ENCODE peak calls at places on chromosome 17, in four cellular contexts. One of them, this sample, is unnamed.

GRCh38 chr17:49756323-49756722 is 7.6 kb downstream of the FAM117A start:
- DNase-seq in GM23338: no peak
- DNase-seq in neural progenitor cell: no peak
- DNase-seq in HCT116: no peak
- DNase-seq in this sample: no peak

GRCh38 chr17:9968881-9969280 is 63.8 kb upstream of the RCVRN start:
- DNase-seq in HCT116: no peak
- DNase-seq in neural progenitor cell: no peak
- DNase-seq in GM23338: no peak
- DNase-seq in this sample: no peak

GRCh38 chr17:48236681-48237134 is 129.1 kb downstream of the SNX11 start:
- DNase-seq in GM23338: no peak
- DNase-seq in HCT116: peak; percentile 91
- DNase-seq in neural progenitor cell: no peak
- DNase-seq in this sample: peak; percentile 63

GRCh38 chr17:59796138-59796537 is 88.7 kb downstream of the VMP1 start:
- DNase-seq in neural progenitor cell: no peak
- DNase-seq in GM23338: no peak
- DNase-seq in HCT116: no peak
- DNase-seq in this sample: no peak

GRCh38 chr17:34771891-34772290 is 189.4 kb downstream of the CCT6B start:
- DNase-seq in neural progenitor cell: no peak
- DNase-seq in GM23338: no peak
- DNase-seq in HCT116: no peak
- DNase-seq in this sample: no peak

GRCh38 chr17:70074236-70074830 is 692 bp upstream of the KCNJ16 start:
- DNase-seq in GM23338: no peak
- DNase-seq in neural progenitor cell: no peak
- DNase-seq in HCT116: no peak
- DNase-seq in this sample: no peak

GRCh38 chr17:74840989-74841666 is 18.6 kb downstream of the GRIN2C start:
- DNase-seq in GM23338: peak; percentile 59
- DNase-seq in neural progenitor cell: peak; percentile 51
- DNase-seq in HCT116: no peak
- DNase-seq in this sample: no peak

GRCh38 chr17:69999253-69999652 is 75.8 kb upstream of the KCNJ16 start:
- DNase-seq in HCT116: no peak
- DNase-seq in neural progenitor cell: no peak
- DNase-seq in GM23338: no peak
- DNase-seq in this sample: no peak

GRCh38 chr17:62824290-62825135 is 16.4 kb upstream of the MARCHF10 start:
- DNase-seq in HCT116: peak; percentile 56
- DNase-seq in GM23338: peak; percentile 89
- DNase-seq in neural progenitor cell: peak; percentile 65
- DNase-seq in this sample: no peak

GRCh38 chr17:39739020-39739884 is 1.5 kb downstream of the GRB7 start:
- DNase-seq in HCT116: peak; percentile 34
- DNase-seq in neural progenitor cell: peak; percentile 73
- DNase-seq in GM23338: peak; percentile 93
- DNase-seq in this sample: peak; percentile 39

GRCh38 chr17:78925234-78925633 is at the start of gene TIMP2:
- DNase-seq in neural progenitor cell: peak; percentile 94
- DNase-seq in HCT116: no peak
- DNase-seq in GM23338: peak; percentile 91
- DNase-seq in this sample: peak; percentile 91
- TF ChIP-seq CTCF in neural progenitor cell: peak; percentile 34
- TF ChIP-seq CTCF in HCT116: peak; percentile 12
- TF ChIP-seq CTCF in GM23338: no peak
- TF ChIP-seq CTCF in this sample: no peak

GRCh38 chr17:82372063-82372590 is 562 bp downstream of the UTS2R start:
- DNase-seq in GM23338: no peak
- DNase-seq in HCT116: no peak
- DNase-seq in neural progenitor cell: no peak
- DNase-seq in this sample: no peak
- TF ChIP-seq EZH2 in GM23338: no peak
- TF ChIP-seq EZH2 in HCT116: no peak
- TF ChIP-seq EZH2 in neural progenitor cell: peak; percentile 33
- TF ChIP-seq EZH2 in this sample: no peak

DNA sequence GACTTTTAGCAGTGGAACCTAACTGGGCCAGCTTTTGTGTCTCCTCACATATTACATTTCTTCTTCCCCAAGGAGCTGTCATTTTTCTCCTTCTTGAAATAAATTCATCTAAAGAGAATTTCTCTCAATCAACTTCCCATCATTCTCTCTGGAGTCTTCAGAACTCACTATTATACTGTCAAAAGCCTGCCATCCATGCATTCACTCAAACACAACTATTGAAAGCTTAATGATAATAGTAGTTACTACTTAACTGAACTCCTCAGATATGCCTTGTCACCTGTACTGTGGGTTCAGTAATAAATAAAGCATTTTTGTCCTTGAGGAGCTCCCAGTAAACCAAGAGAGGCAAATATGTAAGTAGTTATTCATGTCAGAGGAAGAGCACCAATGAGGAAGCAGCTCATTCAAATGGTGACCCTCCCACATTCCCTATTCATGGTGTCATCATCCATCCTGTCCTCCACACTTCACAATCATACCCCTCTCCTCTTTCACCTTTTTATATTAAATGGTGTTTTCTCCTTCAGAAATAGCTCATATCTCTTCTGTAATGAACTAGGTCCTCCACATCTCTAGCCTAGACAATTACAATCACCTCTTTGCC is 162.6 kb downstream of the CA10 start:
- DNase-seq in HCT116: no peak
- DNase-seq in GM23338: peak; percentile 3
- DNase-seq in neural progenitor cell: no peak
- DNase-seq in this sample: no peak
- H3K27ac ChIP-seq in HCT116: no peak overlapping the region
- H3K27ac ChIP-seq in GM23338: no peak overlapping the region
- H3K27ac ChIP-seq in neural progenitor cell: no peak overlapping the region
- H3K27ac ChIP-seq in this sample: no peak overlapping the region

GRCh38 chr17:76557368-76558209 is 17.7 kb downstream of the PRCD start:
- DNase-seq in HCT116: peak; percentile 98
- DNase-seq in neural progenitor cell: peak; percentile 98
- DNase-seq in GM23338: peak; percentile 99
- DNase-seq in this sample: peak; percentile 98

GRCh38 chr17:76560877-76561221 is 21.0 kb downstream of the PRCD start:
- DNase-seq in HCT116: no peak
- DNase-seq in neural progenitor cell: no peak
- DNase-seq in GM23338: no peak
- DNase-seq in this sample: no peak

GRCh38 chr17:76560036-76560876 is 20.4 kb downstream of the PRCD start:
- DNase-seq in GM23338: no peak
- DNase-seq in HCT116: no peak
- DNase-seq in neural progenitor cell: no peak
- DNase-seq in this sample: no peak

GRCh38 chr17:76556759-76557367 is 17.0 kb downstream of the PRCD start:
- DNase-seq in HCT116: no peak
- DNase-seq in GM23338: peak; percentile 55
- DNase-seq in neural progenitor cell: peak; percentile 25
- DNase-seq in this sample: peak; percentile 34

GRCh38 chr17:76558210-76559095 is 18.6 kb downstream of the PRCD start:
- DNase-seq in HCT116: no peak
- DNase-seq in GM23338: no peak
- DNase-seq in neural progenitor cell: peak; percentile 43
- DNase-seq in this sample: peak; percentile 48
- TF ChIP-seq CTCF in HCT116: peak; percentile 64
- TF ChIP-seq CTCF in GM23338: peak; percentile 57
- TF ChIP-seq CTCF in neural progenitor cell: peak; percentile 61
- TF ChIP-seq CTCF in this sample: peak; percentile 61

GRCh38 chr17:81373536-81374160 is 21.6 kb upstream of the BAHCC1 start:
- DNase-seq in GM23338: no peak
- DNase-seq in HCT116: no peak
- DNase-seq in neural progenitor cell: no peak
- DNase-seq in this sample: no peak
- TF ChIP-seq EZH2 in GM23338: no peak
- TF ChIP-seq EZH2 in HCT116: no peak
- TF ChIP-seq EZH2 in neural progenitor cell: no peak
- TF ChIP-seq EZH2 in this sample: no peak